ENCODE peak calls at places on chromosomes 13 and 19, in eight cellular contexts. One of them, this sample, is unnamed.

GRCh38 chr13:100870898-100871297 is 196.3 kb upstream of the TMTC4 start:
- DNase-seq in psoas muscle: no peak
- DNase-seq in GM04503: no peak
- DNase-seq in tibial artery: no peak
- DNase-seq in GM06990: no peak
- DNase-seq in T-helper 1 cell: no peak
- DNase-seq in stimulated activated CD4-positive, alpha-beta T cell treated with anti-CD3 and anti-CD28 coated beads, TNF-alpha, amount 100 ng/mL, for 1 hour: no peak
- DNase-seq in NCI-H774: no peak
- DNase-seq in this sample: no peak

GRCh38 chr13:97456047-97456446 is 22.1 kb downstream of the RAP2A start:
- DNase-seq in T-helper 1 cell: no peak
- DNase-seq in stimulated activated CD4-positive, alpha-beta T cell treated with anti-CD3 and anti-CD28 coated beads, TNF-alpha, amount 100 ng/mL, for 1 hour: no peak
- DNase-seq in GM04503: no peak
- DNase-seq in tibial artery: no peak
- DNase-seq in NCI-H774: no peak
- DNase-seq in psoas muscle: no peak
- DNase-seq in GM06990: no peak
- DNase-seq in this sample: no peak

GRCh38 chr13:30698023-30698422 is 37.3 kb upstream of the ALOX5AP start:
- DNase-seq in stimulated activated CD4-positive, alpha-beta T cell treated with anti-CD3 and anti-CD28 coated beads, TNF-alpha, amount 100 ng/mL, for 1 hour: no peak
- DNase-seq in tibial artery: peak
- DNase-seq in GM06990: no peak
- DNase-seq in psoas muscle: no peak
- DNase-seq in NCI-H774: no peak
- DNase-seq in GM04503: no peak
- DNase-seq in T-helper 1 cell: no peak
- DNase-seq in this sample: no peak

GRCh38 chr19:23522431-23522830 is 127.2 kb upstream of the ZNF91 start:
- DNase-seq in psoas muscle: no peak
- DNase-seq in tibial artery: no peak
- DNase-seq in NCI-H774: no peak
- DNase-seq in GM04503: no peak
- DNase-seq in T-helper 1 cell: no peak
- DNase-seq in GM06990: no peak
- DNase-seq in stimulated activated CD4-positive, alpha-beta T cell treated with anti-CD3 and anti-CD28 coated beads, TNF-alpha, amount 100 ng/mL, for 1 hour: no peak
- DNase-seq in this sample: no peak

GRCh38 chr13:112859817-112860190 is 109.2 kb upstream of the MCF2L start:
- DNase-seq in NCI-H774: no peak
- DNase-seq in tibial artery: no peak
- DNase-seq in stimulated activated CD4-positive, alpha-beta T cell treated with anti-CD3 and anti-CD28 coated beads, TNF-alpha, amount 100 ng/mL, for 1 hour: no peak
- DNase-seq in GM04503: no peak
- DNase-seq in T-helper 1 cell: no peak
- DNase-seq in GM06990: no peak
- DNase-seq in psoas muscle: no peak
- DNase-seq in this sample: no peak

GRCh38 chr19:3893509-3894179 is 13.2 kb downstream of the ATCAY start:
- DNase-seq in tibial artery: no peak
- DNase-seq in GM04503: no peak
- DNase-seq in psoas muscle: no peak
- DNase-seq in NCI-H774: no peak
- DNase-seq in stimulated activated CD4-positive, alpha-beta T cell treated with anti-CD3 and anti-CD28 coated beads, TNF-alpha, amount 100 ng/mL, for 1 hour: no peak
- DNase-seq in GM06990: no peak
- DNase-seq in T-helper 1 cell: no peak
- DNase-seq in this sample: no peak

GRCh38 chr19:16888629-16889371 is at the start of gene F2RL3:
- DNase-seq in NCI-H774: no peak
- DNase-seq in T-helper 1 cell: no peak
- DNase-seq in psoas muscle: peak
- DNase-seq in GM06990: peak
- DNase-seq in GM04503: peak
- DNase-seq in tibial artery: peak
- DNase-seq in stimulated activated CD4-positive, alpha-beta T cell treated with anti-CD3 and anti-CD28 coated beads, TNF-alpha, amount 100 ng/mL, for 1 hour: no peak
- DNase-seq in this sample: peak

GRCh38 chr13:82330499-82330898 is 1551.8 kb downstream of the SLITRK1 start:
- DNase-seq in psoas muscle: no peak
- DNase-seq in NCI-H774: no peak
- DNase-seq in GM06990: no peak
- DNase-seq in stimulated activated CD4-positive, alpha-beta T cell treated with anti-CD3 and anti-CD28 coated beads, TNF-alpha, amount 100 ng/mL, for 1 hour: no peak
- DNase-seq in tibial artery: no peak
- DNase-seq in GM04503: no peak
- DNase-seq in T-helper 1 cell: no peak
- DNase-seq in this sample: no peak

GRCh38 chr13:105202384-105202783 is 1333.1 kb downstream of the EFNB2 start:
- DNase-seq in T-helper 1 cell: no peak
- DNase-seq in GM04503: no peak
- DNase-seq in GM06990: no peak
- DNase-seq in NCI-H774: no peak
- DNase-seq in stimulated activated CD4-positive, alpha-beta T cell treated with anti-CD3 and anti-CD28 coated beads, TNF-alpha, amount 100 ng/mL, for 1 hour: no peak
- DNase-seq in tibial artery: no peak
- DNase-seq in psoas muscle: no peak
- DNase-seq in this sample: no peak

GRCh38 chr13:111947026-111947810 is 119.7 kb upstream of the SOX1 start:
- DNase-seq in tibial artery: no peak
- DNase-seq in stimulated activated CD4-positive, alpha-beta T cell treated with anti-CD3 and anti-CD28 coated beads, TNF-alpha, amount 100 ng/mL, for 1 hour: no peak
- DNase-seq in GM04503: no peak
- DNase-seq in T-helper 1 cell: no peak
- DNase-seq in psoas muscle: no peak
- DNase-seq in NCI-H774: peak
- DNase-seq in GM06990: no peak
- DNase-seq in this sample: no peak

GRCh38 chr13:31209172-31209818 is 9.5 kb downstream of the B3GLCT start:
- DNase-seq in GM04503: peak
- DNase-seq in T-helper 1 cell: no peak
- DNase-seq in GM06990: no peak
- DNase-seq in psoas muscle: peak
- DNase-seq in tibial artery: no peak
- DNase-seq in stimulated activated CD4-positive, alpha-beta T cell treated with anti-CD3 and anti-CD28 coated beads, TNF-alpha, amount 100 ng/mL, for 1 hour: no peak
- DNase-seq in NCI-H774: peak
- DNase-seq in this sample: peak

GRCh38 chr13:32802159-32802558 is 214.1 kb upstream of the KL start:
- DNase-seq in GM04503: no peak
- DNase-seq in GM06990: no peak
- DNase-seq in NCI-H774: no peak
- DNase-seq in psoas muscle: no peak
- DNase-seq in T-helper 1 cell: no peak
- DNase-seq in stimulated activated CD4-positive, alpha-beta T cell treated with anti-CD3 and anti-CD28 coated beads, TNF-alpha, amount 100 ng/mL, for 1 hour: no peak
- DNase-seq in tibial artery: no peak
- DNase-seq in this sample: no peak

GRCh38 chr19:18896421-18896841 is 473 bp upstream of the CERS1 start:
- DNase-seq in T-helper 1 cell: no peak
- DNase-seq in GM06990: no peak
- DNase-seq in GM04503: no peak
- DNase-seq in psoas muscle: no peak
- DNase-seq in tibial artery: peak
- DNase-seq in NCI-H774: no peak
- DNase-seq in stimulated activated CD4-positive, alpha-beta T cell treated with anti-CD3 and anti-CD28 coated beads, TNF-alpha, amount 100 ng/mL, for 1 hour: no peak
- DNase-seq in this sample: no peak

GRCh38 chr13:91520952-91521351 is 122.5 kb downstream of the GPC5 start:
- DNase-seq in stimulated activated CD4-positive, alpha-beta T cell treated with anti-CD3 and anti-CD28 coated beads, TNF-alpha, amount 100 ng/mL, for 1 hour: no peak
- DNase-seq in T-helper 1 cell: no peak
- DNase-seq in GM04503: no peak
- DNase-seq in NCI-H774: no peak
- DNase-seq in tibial artery: no peak
- DNase-seq in psoas muscle: no peak
- DNase-seq in GM06990: no peak
- DNase-seq in this sample: no peak

GRCh38 chr19:32287811-32288227 is 57.6 kb upstream of the ZNF507 start:
- DNase-seq in stimulated activated CD4-positive, alpha-beta T cell treated with anti-CD3 and anti-CD28 coated beads, TNF-alpha, amount 100 ng/mL, for 1 hour: no peak
- DNase-seq in GM04503: peak
- DNase-seq in psoas muscle: peak
- DNase-seq in tibial artery: peak
- DNase-seq in NCI-H774: no peak
- DNase-seq in GM06990: no peak
- DNase-seq in T-helper 1 cell: no peak
- DNase-seq in this sample: peak

GRCh38 chr13:97211986-97212385 is 10.1 kb upstream of the MBNL2 start:
- DNase-seq in T-helper 1 cell: no peak
- DNase-seq in NCI-H774: no peak
- DNase-seq in psoas muscle: no peak
- DNase-seq in stimulated activated CD4-positive, alpha-beta T cell treated with anti-CD3 and anti-CD28 coated beads, TNF-alpha, amount 100 ng/mL, for 1 hour: no peak
- DNase-seq in GM04503: no peak
- DNase-seq in GM06990: no peak
- DNase-seq in tibial artery: no peak
- DNase-seq in this sample: no peak

GRCh38 chr19:14368011-14368513 is 13.2 kb upstream of the ADGRE5 start:
- DNase-seq in psoas muscle: no peak
- DNase-seq in GM06990: peak
- DNase-seq in GM04503: no peak
- DNase-seq in NCI-H774: no peak
- DNase-seq in T-helper 1 cell: no peak
- DNase-seq in stimulated activated CD4-positive, alpha-beta T cell treated with anti-CD3 and anti-CD28 coated beads, TNF-alpha, amount 100 ng/mL, for 1 hour: no peak
- DNase-seq in tibial artery: no peak
- DNase-seq in this sample: no peak

GRCh38 chr13:77489566-77490337 is 45.8 kb upstream of the SCEL start:
- DNase-seq in GM04503: no peak
- DNase-seq in NCI-H774: no peak
- DNase-seq in GM06990: no peak
- DNase-seq in tibial artery: no peak
- DNase-seq in stimulated activated CD4-positive, alpha-beta T cell treated with anti-CD3 and anti-CD28 coated beads, TNF-alpha, amount 100 ng/mL, for 1 hour: no peak
- DNase-seq in psoas muscle: no peak
- DNase-seq in T-helper 1 cell: no peak
- DNase-seq in this sample: no peak

GRCh38 chr19:33304760-33305647 is 2.7 kb upstream of the CEBPA start:
- DNase-seq in GM04503: no peak
- DNase-seq in stimulated activated CD4-positive, alpha-beta T cell treated with anti-CD3 and anti-CD28 coated beads, TNF-alpha, amount 100 ng/mL, for 1 hour: no peak
- DNase-seq in T-helper 1 cell: no peak
- DNase-seq in GM06990: no peak
- DNase-seq in psoas muscle: no peak
- DNase-seq in NCI-H774: no peak
- DNase-seq in tibial artery: no peak
- DNase-seq in this sample: peak

GRCh38 chr13:113358653-113359052 is 5.3 kb downstream of the GRTP1 start:
- DNase-seq in stimulated activated CD4-positive, alpha-beta T cell treated with anti-CD3 and anti-CD28 coated beads, TNF-alpha, amount 100 ng/mL, for 1 hour: no peak
- DNase-seq in T-helper 1 cell: no peak
- DNase-seq in NCI-H774: no peak
- DNase-seq in tibial artery: no peak
- DNase-seq in GM06990: no peak
- DNase-seq in psoas muscle: no peak
- DNase-seq in GM04503: no peak
- DNase-seq in this sample: no peak

GRCh38 chr13:27622102-27622820 is 569 bp downstream of the POLR1D start:
- DNase-seq in stimulated activated CD4-positive, alpha-beta T cell treated with anti-CD3 and anti-CD28 coated beads, TNF-alpha, amount 100 ng/mL, for 1 hour: no peak
- DNase-seq in GM04503: no peak
- DNase-seq in psoas muscle: no peak
- DNase-seq in NCI-H774: no peak
- DNase-seq in GM06990: no peak
- DNase-seq in tibial artery: no peak
- DNase-seq in T-helper 1 cell: no peak
- DNase-seq in this sample: no peak

This sample was measured in sigmoid colon.